ENCODE peak calls at places on chromosomes 5 and 9, in nine cellular contexts. One of them, this sample, is unnamed. For H3K9me3 and H3K4me1, the result is how much of the 10 kb centered on the place peaks cover.

GRCh38 chr9:133524146-133524545 is 613 bp downstream of the MYMK start:
- DNase-seq in A549: no peak
- DNase-seq in IMR-90: no peak
- DNase-seq in adrenal gland: no peak
- DNase-seq in MM.1S: no peak
- DNase-seq in heart right ventricle: no peak
- DNase-seq in psoas muscle: no peak
- DNase-seq in endodermal cell: no peak
- DNase-seq in pancreas: no peak
- DNase-seq in this sample: no peak

GRCh38 chr9:71446081-71446480 is 322.2 kb downstream of the CEMIP2 start:
- DNase-seq in A549: no peak
- DNase-seq in IMR-90: no peak
- DNase-seq in adrenal gland: no peak
- DNase-seq in MM.1S: no peak
- DNase-seq in heart right ventricle: no peak
- DNase-seq in psoas muscle: no peak
- DNase-seq in endodermal cell: no peak
- DNase-seq in pancreas: no peak
- DNase-seq in this sample: no peak

GRCh38 chr5:137201876-137202275 is 297.2 kb downstream of the SPOCK1 start:
- DNase-seq in A549: peak
- DNase-seq in IMR-90: peak
- DNase-seq in adrenal gland: no peak
- DNase-seq in MM.1S: no peak
- DNase-seq in heart right ventricle: no peak
- DNase-seq in psoas muscle: peak
- DNase-seq in endodermal cell: peak
- DNase-seq in pancreas: no peak
- DNase-seq in this sample: no peak

GRCh38 chr5:169591636-169592035 is 8.1 kb downstream of the SPDL1 start:
- DNase-seq in A549: peak
- DNase-seq in IMR-90: peak
- DNase-seq in adrenal gland: no peak
- DNase-seq in MM.1S: no peak
- DNase-seq in heart right ventricle: no peak
- DNase-seq in psoas muscle: no peak
- DNase-seq in endodermal cell: no peak
- DNase-seq in pancreas: no peak
- DNase-seq in this sample: no peak

GRCh38 chr5:163789870-163790269 is 284.5 kb downstream of the MAT2B start:
- DNase-seq in A549: no peak
- DNase-seq in IMR-90: peak
- DNase-seq in adrenal gland: no peak
- DNase-seq in MM.1S: no peak
- DNase-seq in heart right ventricle: no peak
- DNase-seq in psoas muscle: no peak
- DNase-seq in endodermal cell: no peak
- DNase-seq in pancreas: no peak
- DNase-seq in this sample: no peak

GRCh38 chr5:125042243-125042887 is 295.9 kb upstream of the ZNF608 start:
- DNase-seq in A549: no peak
- DNase-seq in IMR-90: peak
- DNase-seq in adrenal gland: no peak
- DNase-seq in MM.1S: no peak
- DNase-seq in heart right ventricle: no peak
- DNase-seq in psoas muscle: no peak
- DNase-seq in endodermal cell: no peak
- DNase-seq in pancreas: no peak
- DNase-seq in this sample: no peak

GRCh38 chr5:128644863-128645262 is 106.8 kb upstream of the FBN2 start:
- DNase-seq in A549: no peak
- DNase-seq in IMR-90: peak
- DNase-seq in adrenal gland: no peak
- DNase-seq in MM.1S: peak
- DNase-seq in heart right ventricle: no peak
- DNase-seq in psoas muscle: no peak
- DNase-seq in endodermal cell: no peak
- DNase-seq in pancreas: no peak
- DNase-seq in this sample: no peak

GRCh38 chr5:148973455-148973854 is 89.4 kb downstream of the SH3TC2 start:
- DNase-seq in A549: no peak
- DNase-seq in IMR-90: peak
- DNase-seq in adrenal gland: no peak
- DNase-seq in MM.1S: no peak
- DNase-seq in heart right ventricle: no peak
- DNase-seq in psoas muscle: no peak
- DNase-seq in endodermal cell: no peak
- DNase-seq in pancreas: no peak
- DNase-seq in this sample: no peak

GRCh38 chr9:123434619-123435240 is 78.7 kb downstream of the CRB2 start:
- DNase-seq in A549: peak
- DNase-seq in IMR-90: no peak
- DNase-seq in adrenal gland: no peak
- DNase-seq in MM.1S: no peak
- DNase-seq in heart right ventricle: no peak
- DNase-seq in psoas muscle: no peak
- DNase-seq in endodermal cell: peak
- DNase-seq in pancreas: no peak
- DNase-seq in this sample: no peak

GRCh38 chr5:88659529-88660325 is 223.3 kb downstream of the MEF2C start:
- DNase-seq in A549: no peak
- DNase-seq in IMR-90: no peak
- DNase-seq in adrenal gland: no peak
- DNase-seq in MM.1S: peak
- DNase-seq in heart right ventricle: no peak
- DNase-seq in psoas muscle: no peak
- DNase-seq in endodermal cell: peak
- DNase-seq in pancreas: no peak
- DNase-seq in this sample: no peak

GRCh38 chr5:178997191-178997590 is 2.1 kb upstream of the GRM6 start:
- DNase-seq in A549: no peak
- DNase-seq in IMR-90: no peak
- DNase-seq in adrenal gland: no peak
- DNase-seq in MM.1S: no peak
- DNase-seq in heart right ventricle: no peak
- DNase-seq in psoas muscle: no peak
- DNase-seq in endodermal cell: no peak
- DNase-seq in pancreas: no peak
- DNase-seq in this sample: no peak

GRCh38 chr5:58248221-58248620 is 211.7 kb downstream of the PLK2 start:
- DNase-seq in A549: no peak
- DNase-seq in IMR-90: no peak
- DNase-seq in adrenal gland: no peak
- DNase-seq in MM.1S: no peak
- DNase-seq in heart right ventricle: no peak
- DNase-seq in psoas muscle: no peak
- DNase-seq in endodermal cell: no peak
- DNase-seq in pancreas: no peak
- DNase-seq in this sample: no peak

GRCh38 chr9:113233146-113233545 is 11.8 kb downstream of the SLC31A1 start:
- DNase-seq in A549: no peak
- DNase-seq in IMR-90: no peak
- DNase-seq in adrenal gland: no peak
- DNase-seq in MM.1S: no peak
- DNase-seq in heart right ventricle: no peak
- DNase-seq in psoas muscle: no peak
- DNase-seq in endodermal cell: no peak
- DNase-seq in pancreas: no peak
- DNase-seq in this sample: no peak

GRCh38 chr5:142587354-142587965 is 98.4 kb downstream of the FGF1 start:
- DNase-seq in A549: peak
- DNase-seq in IMR-90: peak
- DNase-seq in adrenal gland: peak
- DNase-seq in MM.1S: peak
- DNase-seq in heart right ventricle: no peak
- DNase-seq in psoas muscle: no peak
- DNase-seq in endodermal cell: peak
- DNase-seq in pancreas: no peak
- DNase-seq in this sample: no peak

GRCh38 chr5:157520911-157521703 is 54.5 kb downstream of the ADAM19 start:
- DNase-seq in A549: peak
- DNase-seq in IMR-90: peak
- DNase-seq in adrenal gland: peak
- DNase-seq in MM.1S: no peak
- DNase-seq in heart right ventricle: peak
- DNase-seq in psoas muscle: no peak
- DNase-seq in endodermal cell: peak
- DNase-seq in pancreas: no peak
- DNase-seq in this sample: peak

GRCh38 chr9:108838017-108838416 is 17.8 kb downstream of the ACTL7B start:
- DNase-seq in A549: peak
- DNase-seq in IMR-90: peak
- DNase-seq in adrenal gland: no peak
- DNase-seq in MM.1S: no peak
- DNase-seq in heart right ventricle: no peak
- DNase-seq in psoas muscle: no peak
- DNase-seq in endodermal cell: no peak
- DNase-seq in pancreas: no peak
- DNase-seq in this sample: no peak

GRCh38 chr5:171336486-171337206 is 27.6 kb downstream of the TLX3 start:
- DNase-seq in A549: peak
- DNase-seq in IMR-90: peak
- DNase-seq in adrenal gland: peak
- DNase-seq in MM.1S: peak
- DNase-seq in heart right ventricle: no peak
- DNase-seq in psoas muscle: no peak
- DNase-seq in endodermal cell: peak
- DNase-seq in pancreas: peak
- DNase-seq in this sample: peak

GRCh38 chr5:90967443-90967842 is 408.8 kb downstream of the ADGRV1 start:
- DNase-seq in A549: no peak
- DNase-seq in IMR-90: no peak
- DNase-seq in adrenal gland: no peak
- DNase-seq in MM.1S: no peak
- DNase-seq in heart right ventricle: no peak
- DNase-seq in psoas muscle: no peak
- DNase-seq in endodermal cell: no peak
- DNase-seq in pancreas: no peak
- DNase-seq in this sample: no peak

GRCh38 chr5:134511796-134512660 is 13.4 kb upstream of the JADE2 start:
- DNase-seq in A549: peak
- DNase-seq in IMR-90: peak
- DNase-seq in adrenal gland: peak
- DNase-seq in MM.1S: no peak
- DNase-seq in heart right ventricle: peak
- DNase-seq in psoas muscle: peak
- DNase-seq in endodermal cell: peak
- DNase-seq in pancreas: peak
- DNase-seq in this sample: peak

GRCh38 chr5:93572101-93572772 is 8.8 kb downstream of the NR2F1-AS1 start:
- DNase-seq in A549: no peak
- DNase-seq in IMR-90: no peak
- DNase-seq in adrenal gland: no peak
- DNase-seq in MM.1S: no peak
- DNase-seq in heart right ventricle: no peak
- DNase-seq in psoas muscle: no peak
- DNase-seq in endodermal cell: peak
- DNase-seq in pancreas: no peak
- DNase-seq in this sample: no peak

DNA sequence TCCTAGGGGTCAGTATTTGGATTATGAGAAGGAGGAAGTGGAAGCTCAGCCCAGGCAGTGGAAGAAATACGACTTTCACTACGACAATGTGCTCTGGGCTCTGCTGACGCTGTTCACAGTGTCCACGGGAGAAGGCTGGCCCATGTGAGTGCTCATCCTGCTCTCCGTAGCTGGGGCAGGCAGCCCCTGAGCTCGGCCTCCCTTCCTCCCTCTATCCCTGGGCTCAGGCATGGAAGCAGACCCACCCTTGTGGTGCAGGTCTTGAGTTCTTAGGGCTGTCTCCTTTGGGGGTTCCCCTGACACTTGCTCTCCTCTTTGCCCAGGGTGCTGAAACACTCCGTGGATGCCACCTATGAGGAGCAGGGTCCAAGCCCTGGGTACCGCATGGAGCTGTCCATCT is 180.1 kb downstream of the CACNA1B start:
- DNase-seq in A549: no peak
- DNase-seq in IMR-90: no peak
- DNase-seq in adrenal gland: no peak
- DNase-seq in MM.1S: no peak
- DNase-seq in heart right ventricle: no peak
- DNase-seq in psoas muscle: no peak
- DNase-seq in endodermal cell: peak
- DNase-seq in pancreas: no peak
- DNase-seq in this sample: no peak
- H3K9me3 ChIP-seq in A549: under half
- H3K9me3 ChIP-seq in IMR-90: half or more
- H3K9me3 ChIP-seq in adrenal gland: under half
- H3K9me3 ChIP-seq in MM.1S: under half
- H3K9me3 ChIP-seq in heart right ventricle: under half
- H3K9me3 ChIP-seq in psoas muscle: under half
- H3K9me3 ChIP-seq in endodermal cell: under half
- H3K9me3 ChIP-seq in pancreas: under half
- H3K9me3 ChIP-seq in this sample: under half

DNA sequence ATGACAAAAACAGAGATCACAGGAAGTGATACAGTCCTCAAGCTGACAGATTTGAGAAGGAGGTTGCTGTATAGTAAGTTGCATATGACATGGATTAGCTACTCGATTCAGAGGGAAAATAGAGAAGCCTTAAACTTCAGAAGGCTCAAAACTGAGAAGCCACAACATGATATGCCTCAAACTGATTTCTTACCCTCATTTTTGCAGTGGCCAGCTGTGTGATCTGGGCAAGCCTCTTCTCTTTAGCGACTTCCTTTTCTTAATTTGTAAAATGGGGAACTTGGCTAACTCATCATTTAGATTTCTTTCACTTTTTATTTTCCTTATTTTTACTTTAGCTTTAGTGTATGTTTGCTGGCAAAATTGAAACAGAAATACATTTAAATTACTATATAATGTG is 421.1 kb downstream of the KIF4B start:
- DNase-seq in A549: no peak
- DNase-seq in IMR-90: no peak
- DNase-seq in adrenal gland: no peak
- DNase-seq in MM.1S: peak
- DNase-seq in heart right ventricle: no peak
- DNase-seq in psoas muscle: no peak
- DNase-seq in endodermal cell: no peak
- DNase-seq in pancreas: no peak
- DNase-seq in this sample: no peak
- TF ChIP-seq CTCF in A549: no peak
- TF ChIP-seq CTCF in IMR-90: no peak
- TF ChIP-seq CTCF in adrenal gland: no peak
- TF ChIP-seq CTCF in MM.1S: no peak
- TF ChIP-seq CTCF in heart right ventricle: no peak
- TF ChIP-seq CTCF in psoas muscle: no peak
- TF ChIP-seq CTCF in endodermal cell: no peak
- TF ChIP-seq CTCF in pancreas: no peak
- TF ChIP-seq CTCF in this sample: no peak

GRCh38 chr9:90965911-90966290 is 164.3 kb downstream of the SYK start:
- DNase-seq in A549: no peak
- DNase-seq in IMR-90: no peak
- DNase-seq in adrenal gland: no peak
- DNase-seq in MM.1S: no peak
- DNase-seq in heart right ventricle: no peak
- DNase-seq in psoas muscle: no peak
- DNase-seq in endodermal cell: no peak
- DNase-seq in pancreas: no peak
- DNase-seq in this sample: peak
- H3K4me1 ChIP-seq in A549: under half
- H3K4me1 ChIP-seq in IMR-90: under half
- H3K4me1 ChIP-seq in adrenal gland: under half
- H3K4me1 ChIP-seq in MM.1S: under half
- H3K4me1 ChIP-seq in heart right ventricle: under half
- H3K4me1 ChIP-seq in psoas muscle: under half
- H3K4me1 ChIP-seq in endodermal cell: under half
- H3K4me1 ChIP-seq in pancreas: under half
- H3K4me1 ChIP-seq in this sample: half or more

GRCh38 chr9:1335174-1335573 is 285.0 kb downstream of the DMRT2 start:
- DNase-seq in A549: no peak
- DNase-seq in IMR-90: no peak
- DNase-seq in adrenal gland: no peak
- DNase-seq in MM.1S: no peak
- DNase-seq in heart right ventricle: no peak
- DNase-seq in psoas muscle: no peak
- DNase-seq in endodermal cell: no peak
- DNase-seq in pancreas: no peak
- DNase-seq in this sample: no peak
- H3K9me3 ChIP-seq in A549: under half
- H3K9me3 ChIP-seq in IMR-90: under half
- H3K9me3 ChIP-seq in adrenal gland: under half
- H3K9me3 ChIP-seq in MM.1S: under half
- H3K9me3 ChIP-seq in heart right ventricle: under half
- H3K9me3 ChIP-seq in psoas muscle: under half
- H3K9me3 ChIP-seq in endodermal cell: under half
- H3K9me3 ChIP-seq in pancreas: under half
- H3K9me3 ChIP-seq in this sample: under half

This sample was measured in thyroid gland.